ENCODE peak calls at places on chromosomes 12 and 14, in nine cellular contexts. T is COLO829; D is NCI-H2029; I is stimulated activated CD4-positive, alpha-beta T cell treated with anti-CD3 and anti-CD28 coated beads, Interleukin-15, amount 100 ng/mL, for 24 hours; A is kidney glomerular epithelial cell; X is GM04504; L is non-pigmented ciliary epithelial cell; Z is GM12892; W is cardiac muscle cell. Y is an unnamed sample.

GRCh38 chr12:179131-179884 is 34.6 kb downstream of the SLC6A12 start:
- DNase-seq in T (no peak), D (no peak), I (no peak), A (no peak), X (no peak), L (no peak), Z (no peak), W (no peak), Y (no peak)

GRCh38 chr12:6020930-6021329 is 75.9 kb upstream of the ANO2 start:
- DNase-seq in T (no peak), D (no peak), I (no peak), A (peak; percentile 28), X (no peak), L (no peak), Z (no peak), W (no peak), Y (no peak)

GRCh38 chr12:53180931-53181645 is 363 bp upstream of the CSAD start:
- DNase-seq in T (peak; percentile 66), D (peak; percentile 52), I (peak; percentile 88), A (peak; percentile 36), X (peak; percentile 32), L (no peak), Z (peak; percentile 92), W (peak; percentile 90), Y (peak; percentile 71)

GRCh38 chr12:99658950-99659349 is 11.4 kb downstream of the GARIN6 start:
- DNase-seq in T (no peak), D (no peak), I (no peak), A (peak; percentile 14), X (peak; percentile 4), L (no peak), Z (no peak), W (no peak), Y (no peak)

GRCh38 chr14:91245029-91245428 is 525 bp upstream of the GPR68 start:
- DNase-seq in T (no peak), D (no peak), I (peak; percentile 76), A (no peak), X (no peak), L (no peak), Z (no peak), W (no peak), Y (no peak)

GRCh38 chr12:118334939-118335567 is 37.7 kb downstream of the TAOK3 start:
- DNase-seq in T (no peak), D (no peak), I (no peak), A (no peak), X (no peak), L (no peak), Z (no peak), W (no peak), Y (no peak)

GRCh38 chr12:46219892-46220655 is 48.8 kb downstream of the SLC38A1 start:
- DNase-seq in T (peak; percentile 86), D (no peak), I (peak; percentile 72), A (peak; percentile 52), X (peak; percentile 24), L (peak; percentile 84), Z (no peak), W (no peak), Y (no peak)

GRCh38 chr12:80268924-80269749 is 169.8 kb downstream of the OTOGL start:
- DNase-seq in T (peak; percentile 14), D (no peak), I (no peak), A (peak; percentile 68), X (no peak), L (peak; percentile 74), Z (no peak), W (no peak), Y (no peak)

GRCh38 chr12:74254784-74255183 is 282.9 kb upstream of the ATXN7L3B start:
- DNase-seq in T (no peak), D (no peak), I (no peak), A (no peak), X (no peak), L (no peak), Z (no peak), W (no peak), Y (no peak)

GRCh38 chr12:75623631-75624118 is 112.3 kb upstream of the KRR1 start:
- DNase-seq in T (peak; percentile 60), D (no peak), I (no peak), A (peak; percentile 33), X (no peak), L (no peak), Z (no peak), W (peak; percentile 45), Y (no peak)

GRCh38 chr12:38921025-38921677 is 15.8 kb upstream of the CPNE8 start:
- DNase-seq in T (no peak), D (no peak), I (peak; percentile 52), A (peak; percentile 86), X (peak; percentile 21), L (peak; percentile 32), Z (no peak), W (peak; percentile 69), Y (peak; percentile 51)

GRCh38 chr12:18861287-18861858 is 123.5 kb downstream of the CAPZA3 start:
- DNase-seq in T (peak; percentile 6), D (no peak), I (no peak), A (no peak), X (no peak), L (no peak), Z (no peak), W (no peak), Y (peak; percentile 3)

GRCh38 chr14:98952595-98953325 is 319.2 kb downstream of the BCL11B start:
- DNase-seq in T (no peak), D (no peak), I (peak; percentile 41), A (no peak), X (peak; percentile 46), L (peak; percentile 14), Z (no peak), W (no peak), Y (no peak)

GRCh38 chr14:60094306-60094897 is 2.7 kb downstream of the PCNX4 start:
- DNase-seq in T (peak; percentile 18), D (no peak), I (peak; percentile 23), A (peak; percentile 19), X (no peak), L (peak; percentile 68), Z (no peak), W (peak; percentile 25), Y (no peak)

GRCh38 chr12:89364631-89365030 is 12.3 kb upstream of the DUSP6 start:
- DNase-seq in T (no peak), D (no peak), I (no peak), A (no peak), X (no peak), L (no peak), Z (no peak), W (peak; percentile 41), Y (no peak)

GRCh38 chr14:84084056-84084590 is 1445.8 kb upstream of the FLRT2 start:
- DNase-seq in T (no peak), D (no peak), I (no peak), A (no peak), X (no peak), L (no peak), Z (no peak), W (no peak), Y (no peak)

GRCh38 chr12:104360988-104361707 is 57.6 kb downstream of the EID3 start:
- DNase-seq in T (no peak), D (no peak), I (no peak), A (peak; percentile 56), X (no peak), L (peak; percentile 47), Z (no peak), W (no peak), Y (no peak)